ENCODE peak calls at places on chromosomes 6 and 20, in ten cellular contexts. Y is amygdala; J is effector memory CD8-positive, alpha-beta T cell; S is NCI-H2029; L is RCC 7860; W is right cardiac atrium; R is HuH-7.5; Z is NCI-H748 treated with DMSO at 0.1 percent for 48 hours; A is lung; U is esophagus muscularis mucosa. Q is an unnamed sample.

GRCh38 chr6:126650931-126651330 is 311.0 kb downstream of the CENPW start:
- DNase-seq in Y (no peak), J (no peak), S (no peak), L (no peak), W (no peak), R (no peak), Z (no peak), A (no peak), U (no peak), Q (no peak)

GRCh38 chr20:36085686-36086267 is 68.8 kb upstream of the EPB41L1 start:
- DNase-seq in Y (no peak), J (no peak), S (no peak), L (peak; percentile 91), W (no peak), R (peak; percentile 51), Z (no peak), A (peak; percentile 58), U (no peak), Q (no peak)

GRCh38 chr6:36235862-36236261 is 34.0 kb upstream of the PNPLA1 start:
- DNase-seq in Y (no peak), J (no peak), S (no peak), L (no peak), W (no peak), R (no peak), Z (no peak), A (no peak), U (no peak), Q (no peak)

GRCh38 chr6:9766240-9766915 is 648.5 kb downstream of the TFAP2A start:
- DNase-seq in Y (no peak), J (no peak), S (no peak), L (peak; percentile 79), W (no peak), R (no peak), Z (no peak), A (no peak), U (no peak), Q (no peak)

GRCh38 chr6:38510205-38510604 is 129.5 kb downstream of the BTBD9 start:
- DNase-seq in Y (no peak), J (no peak), S (no peak), L (no peak), W (no peak), R (no peak), Z (no peak), A (no peak), U (no peak), Q (no peak)

GRCh38 chr20:40103420-40103819 is 585.6 kb downstream of the MAFB start:
- DNase-seq in Y (no peak), J (no peak), S (no peak), L (no peak), W (no peak), R (no peak), Z (no peak), A (no peak), U (no peak), Q (no peak)

GRCh38 chr6:46051962-46052361 is 36.3 kb upstream of the CLIC5 start:
- DNase-seq in Y (no peak), J (no peak), S (no peak), L (no peak), W (no peak), R (no peak), Z (no peak), A (no peak), U (peak; percentile 47), Q (no peak)

GRCh38 chr6:54609986-54610385 is 236.6 kb upstream of the FAM83B start:
- DNase-seq in Y (no peak), J (no peak), S (no peak), L (no peak), W (no peak), R (no peak), Z (no peak), A (no peak), U (no peak), Q (no peak)

GRCh38 chr6:32415521-32416019 is 8.6 kb upstream of the BTNL2 start:
- DNase-seq in Y (peak; percentile 33), J (peak; percentile 73), S (peak; percentile 11), L (no peak), W (peak; percentile 80), R (peak; percentile 19), Z (peak; percentile 34), A (peak; percentile 86), U (no peak), Q (peak; percentile 59)

GRCh38 chr20:51802170-51802745 is at the start of gene SALL4:
- DNase-seq in Y (no peak), J (no peak), S (no peak), L (no peak), W (no peak), R (no peak), Z (peak; percentile 7), A (no peak), U (no peak), Q (no peak)

GRCh38 chr6:155077784-155078183 is 82.7 kb downstream of the TIAM2 start:
- DNase-seq in Y (no peak), J (no peak), S (no peak), L (no peak), W (no peak), R (peak; percentile 33), Z (no peak), A (no peak), U (no peak), Q (no peak)

GRCh38 chr6:130524552-130524951 is 158.7 kb downstream of the TMEM200A start:
- DNase-seq in Y (no peak), J (no peak), S (no peak), L (no peak), W (no peak), R (no peak), Z (no peak), A (no peak), U (no peak), Q (no peak)

GRCh38 chr6:115120394-115120793 is 777.6 kb upstream of the HS3ST5 start:
- DNase-seq in Y (no peak), J (no peak), S (no peak), L (no peak), W (no peak), R (no peak), Z (no peak), A (no peak), U (no peak), Q (no peak)

GRCh38 chr6:15017251-15017650 is 228.6 kb upstream of the JARID2 start:
- DNase-seq in Y (no peak), J (no peak), S (no peak), L (no peak), W (no peak), R (no peak), Z (no peak), A (no peak), U (no peak), Q (no peak)

GRCh38 chr20:17863577-17864292 is 104.9 kb downstream of the SNX5 start:
- DNase-seq in Y (no peak), J (no peak), S (no peak), L (no peak), W (peak; percentile 82), R (peak; percentile 87), Z (no peak), A (no peak), U (no peak), Q (no peak)

GRCh38 chr20:56995635-56996075 is 270.8 kb downstream of the BMP7 start:
- DNase-seq in Y (no peak), J (no peak), S (no peak), L (no peak), W (no peak), R (peak; percentile 69), Z (no peak), A (no peak), U (no peak), Q (no peak)

GRCh38 chr20:51360451-51361230 is 181.9 kb downstream of the NFATC2 start:
- DNase-seq in Y (no peak), J (no peak), S (no peak), L (peak; percentile 100), W (peak; percentile 44), R (no peak), Z (no peak), A (no peak), U (no peak), Q (no peak)

GRCh38 chr6:84581494-84582259 is 182.7 kb downstream of the TBX18 start:
- DNase-seq in Y (no peak), J (no peak), S (no peak), L (peak; percentile 72), W (no peak), R (no peak), Z (no peak), A (no peak), U (no peak), Q (no peak)

GRCh38 chr6:166775180-166775922 is 148.3 kb upstream of the RPS6KA2 start:
- DNase-seq in Y (peak; percentile 32), J (peak; percentile 66), S (peak; percentile 63), L (peak; percentile 39), W (peak; percentile 68), R (peak; percentile 55), Z (peak; percentile 85), A (peak; percentile 57), U (no peak), Q (peak; percentile 39)

GRCh38 chr20:25256226-25256859 is 8.5 kb downstream of the PYGB start:
- DNase-seq in Y (no peak), J (no peak), S (no peak), L (no peak), W (no peak), R (no peak), Z (no peak), A (no peak), U (no peak), Q (no peak)

GRCh38 chr20:10710995-10711775 is 37.4 kb upstream of the JAG1 start:
- DNase-seq in Y (no peak), J (no peak), S (no peak), L (peak; percentile 76), W (no peak), R (no peak), Z (no peak), A (no peak), U (no peak), Q (no peak)

GRCh38 chr6:140909620-140910019 is 1223.1 kb upstream of the GJE1 start:
- DNase-seq in Y (no peak), J (no peak), S (no peak), L (no peak), W (no peak), R (no peak), Z (no peak), A (no peak), U (no peak), Q (no peak)

GRCh38 chr6:54846243-54846856 is at the start of gene FAM83B:
- DNase-seq in Y (no peak), J (no peak), S (no peak), L (no peak), W (peak; percentile 66), R (peak; percentile 13), Z (peak; percentile 41), A (peak; percentile 36), U (no peak), Q (no peak)

GRCh38 chr6:35363293-35363750 is 21.0 kb downstream of the PPARD start:
- DNase-seq in Y (no peak), J (no peak), S (no peak), L (no peak), W (peak; percentile 54), R (no peak), Z (no peak), A (no peak), U (no peak), Q (no peak)

GRCh38 chr6:14796974-14797762 is 448.7 kb upstream of the JARID2 start:
- DNase-seq in Y (no peak), J (no peak), S (no peak), L (no peak), W (no peak), R (no peak), Z (no peak), A (no peak), U (no peak), Q (no peak)

GRCh38 chr6:82363368-82364086 is at the start of gene TPBG:
- DNase-seq in Y (no peak), J (peak; percentile 6), S (peak; percentile 96), L (peak; percentile 72), W (peak; percentile 81), R (peak; percentile 68), Z (peak; percentile 65), A (peak; percentile 49), U (no peak), Q (no peak)

GRCh38 chr6:37172991-37173572 is 3.1 kb downstream of the PIM1 start:
- DNase-seq in Y (no peak), J (no peak), S (no peak), L (no peak), W (peak; percentile 37), R (no peak), Z (no peak), A (no peak), U (no peak), Q (no peak)

GRCh38 chr20:13022401-13023170 is 13.8 kb downstream of the SPTLC3 start:
- DNase-seq in Y (no peak), J (no peak), S (no peak), L (peak; percentile 66), W (no peak), R (no peak), Z (no peak), A (no peak), U (no peak), Q (no peak)